ENCODE peak calls at places on chromosomes 13 and 19, in seven cellular contexts. Y is CD8-positive, alpha-beta memory T cell; U is tibial nerve; O is ovary; C is mucosa of descending colon; I is left ventricle myocardium inferior; D is mammary epithelial cell. W is an unnamed sample. For H3K9me3, the result is how much of the 10 kb centered on the place peaks cover.

GRCh38 chr13:31046711-31047279 is 114.3 kb downstream of the TEX26 start:
- DNase-seq in O (peak), C (no peak), Y (no peak), D (no peak), I (peak), U (no peak), W (no peak)

GRCh38 chr19:8826371-8826770 is 5.7 kb downstream of the ZNF558 start:
- DNase-seq in I (no peak), O (no peak), Y (no peak), D (no peak), U (no peak), C (no peak), W (no peak)

GRCh38 chr19:33702606-33703437 is 81.1 kb downstream of the CHST8 start:
- DNase-seq in D (no peak), Y (no peak), C (peak), O (no peak), U (no peak), I (no peak), W (no peak)

GRCh38 chr19:42455621-42456081 is 12.9 kb upstream of the CXCL17 start:
- DNase-seq in C (peak), U (no peak), O (no peak), D (peak), Y (no peak), I (no peak), W (no peak)

GRCh38 chr19:30439271-30439750 is 67.1 kb downstream of the ZNF536 start:
- DNase-seq in D (no peak), O (no peak), C (no peak), Y (no peak), U (no peak), I (no peak), W (no peak)

GRCh38 chr13:20125129-20125782 is 35.6 kb downstream of the GJA3 start:
- DNase-seq in I (no peak), O (no peak), D (peak), C (no peak), Y (no peak), U (no peak), W (no peak)

GRCh38 chr13:53788286-53788685 is 759.7 kb downstream of the OLFM4 start:
- DNase-seq in U (no peak), D (no peak), C (no peak), Y (no peak), I (no peak), O (no peak), W (no peak)

GRCh38 chr19:39430675-39431593 is 4.8 kb downstream of the RPS16 start:
- DNase-seq in I (no peak), Y (peak), C (peak), U (no peak), O (no peak), D (peak), W (peak)

GRCh38 chr19:8638078-8638619 is 7.7 kb downstream of the NFILZ start:
- DNase-seq in D (no peak), I (peak), C (peak), U (no peak), Y (no peak), O (no peak), W (peak)

GRCh38 chr19:13195678-13196077 is 45.5 kb downstream of the IER2 start:
- DNase-seq in Y (peak), O (no peak), C (peak), D (no peak), U (no peak), I (no peak), W (no peak)

GRCh38 chr19:33310606-33311325 is 8.4 kb upstream of the CEBPA start:
- DNase-seq in U (no peak), D (no peak), I (no peak), O (no peak), Y (no peak), C (peak), W (no peak)

GRCh38 chr19:58261600-58261967 is 17.2 kb upstream of the ZNF8 start:
- DNase-seq in Y (no peak), D (no peak), I (no peak), O (no peak), U (no peak), C (no peak), W (no peak)
- H3K9me3 ChIP-seq in Y (half or more), D (half or more), I (half or more), O (half or more), U (under half), C (half or more), W (half or more)

GRCh38 chr19:15905026-15905425 is 7.2 kb upstream of the CYP4F2 start:
- DNase-seq in O (no peak), U (no peak), I (no peak), D (no peak), Y (no peak), C (no peak), W (no peak)
- H3K4me3 ChIP-seq in O (no peak), U (no peak), I (no peak), D (no peak), Y (no peak), C (no peak), W (no peak)

GRCh38 chr19:23222998-23223652 is 27.1 kb downstream of the ZNF724 start:
- DNase-seq in D (peak), O (no peak), I (no peak), U (no peak), C (no peak), Y (no peak), W (no peak)
- H3K9me3 ChIP-seq in D (half or more), O (under half), I (half or more), U (under half), C (half or more), Y (under half), W (under half)

DNA sequence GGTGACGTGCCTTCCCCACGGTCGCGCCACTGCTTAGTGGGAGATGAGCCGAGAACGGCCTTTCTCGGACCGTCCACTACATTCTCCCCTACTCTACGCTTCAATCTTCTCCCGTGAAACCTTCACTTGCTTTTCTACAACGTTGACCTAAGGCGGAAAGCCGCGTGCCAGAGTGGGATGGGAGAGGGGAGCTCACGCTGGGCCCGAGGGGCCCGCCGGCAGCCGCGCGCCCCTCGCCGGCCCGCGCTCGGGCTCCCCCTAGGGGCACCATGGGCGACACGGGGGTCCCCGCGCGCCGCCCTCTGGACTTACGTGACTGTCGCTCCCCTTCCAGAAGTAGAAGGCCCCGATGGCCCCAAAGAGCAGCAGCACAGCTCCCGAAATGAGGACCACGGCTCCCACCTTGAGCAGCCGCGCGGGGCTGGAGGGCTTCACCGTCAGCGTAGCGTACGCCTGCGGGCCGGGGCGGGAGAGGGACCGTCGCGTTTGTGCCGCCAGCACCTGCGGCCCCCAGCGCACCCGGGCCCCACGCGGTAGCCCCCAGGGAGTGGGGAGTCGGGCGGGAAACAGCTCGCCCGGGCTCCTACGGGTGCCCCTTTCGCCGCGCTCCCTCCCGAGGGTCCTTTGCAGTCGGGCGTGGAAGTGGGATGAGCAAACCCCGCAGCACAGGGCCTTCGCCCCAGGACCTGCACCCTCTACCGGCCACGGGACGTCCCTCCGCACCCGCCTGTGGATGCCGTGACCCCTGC is 727 bp downstream of the CNMD start:
- DNase-seq in U (no peak), C (no peak), O (no peak), Y (no peak), I (no peak), D (no peak), W (no peak)
- H3K4me3 ChIP-seq in U (peak), C (no peak), O (no peak), Y (no peak), I (peak), D (no peak), W (peak)

GRCh38 chr19:37452500-37453245 is 14.6 kb downstream of the ZNF569 start:
- DNase-seq in Y (no peak), D (no peak), I (no peak), O (no peak), C (no peak), U (no peak), W (no peak)
- H3K9me3 ChIP-seq in Y (half or more), D (under half), I (half or more), O (under half), C (half or more), U (under half), W (half or more)

GRCh38 chr19:40613669-40614594 is 12.8 kb downstream of the LTBP4 start:
- DNase-seq in D (peak), I (peak), U (peak), Y (peak), O (peak), C (peak), W (peak)
- H3K4me3 ChIP-seq in D (peak), I (peak), U (peak), Y (peak), O (peak), C (peak), W (peak)

DNA sequence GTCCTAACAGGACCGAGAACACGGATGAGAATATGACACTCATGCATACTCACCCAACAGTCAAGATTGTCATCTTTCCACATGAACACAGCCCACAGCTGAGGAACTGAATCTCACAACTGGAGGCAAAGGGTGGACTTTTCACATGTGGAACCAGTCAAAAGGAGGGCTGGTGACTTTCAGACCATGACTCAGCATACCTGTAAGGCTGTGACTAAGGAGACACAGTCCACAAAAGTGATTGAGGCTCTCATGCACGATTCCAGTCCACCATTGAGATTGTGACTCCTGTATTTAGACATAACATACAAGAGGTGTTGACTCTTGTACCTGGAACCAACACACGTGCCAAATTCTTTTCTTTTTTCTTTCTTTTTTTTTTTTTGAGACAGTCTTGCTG is 40.0 kb downstream of the ZNF729 start:
- DNase-seq in I (no peak), O (no peak), D (no peak), U (no peak), Y (no peak), C (no peak), W (no peak)
- H3K9me3 ChIP-seq in I (under half), O (under half), D (half or more), U (under half), Y (under half), C (half or more), W (under half)

GRCh38 chr13:104571161-104571889 is 1505.1 kb upstream of the SLC10A2 start:
- DNase-seq in D (peak), U (peak), C (no peak), Y (no peak), I (no peak), O (peak), W (peak)
- H3K4me3 ChIP-seq in D (no peak), U (no peak), C (no peak), Y (no peak), I (no peak), O (no peak), W (peak)

GRCh38 chr19:58118979-58119733 is 21.1 kb upstream of the ZSCAN18 start:
- DNase-seq in D (no peak), U (no peak), I (no peak), O (no peak), C (no peak), Y (no peak), W (no peak)
- H3K9me3 ChIP-seq in D (half or more), U (under half), I (half or more), O (under half), C (half or more), Y (under half), W (half or more)